ENCODE peak calls at places on chromosome 22, in five cellular contexts. One of them, this sample, is unnamed.

GRCh38 chr22:50699001-50699753 is 26.6 kb downstream of the SHANK3 start:
- DNase-seq in mesothelial cell of epicardium: peak; percentile 18
- DNase-seq in GM23338: no peak
- DNase-seq in pancreas: peak; percentile 59
- DNase-seq in coronary artery: no peak
- DNase-seq in this sample: no peak

GRCh38 chr22:44648085-44648820 is 53.8 kb upstream of the PRR5 start:
- DNase-seq in GM23338: no peak
- DNase-seq in coronary artery: no peak
- DNase-seq in pancreas: no peak
- DNase-seq in mesothelial cell of epicardium: no peak
- DNase-seq in this sample: no peak

GRCh38 chr22:46897246-46897623 is 134.8 kb downstream of the TBC1D22A start:
- DNase-seq in GM23338: no peak
- DNase-seq in mesothelial cell of epicardium: no peak
- DNase-seq in pancreas: no peak
- DNase-seq in coronary artery: no peak
- DNase-seq in this sample: no peak

GRCh38 chr22:50544746-50545253 is 899 bp upstream of the KLHDC7B start:
- DNase-seq in pancreas: no peak
- DNase-seq in GM23338: no peak
- DNase-seq in mesothelial cell of epicardium: no peak
- DNase-seq in coronary artery: no peak
- DNase-seq in this sample: no peak

GRCh38 chr22:49997932-49998717 is 14.4 kb downstream of the IL17REL start:
- DNase-seq in GM23338: no peak
- DNase-seq in pancreas: peak; percentile 57
- DNase-seq in coronary artery: no peak
- DNase-seq in mesothelial cell of epicardium: no peak
- DNase-seq in this sample: no peak

GRCh38 chr22:38347944-38348750 is 30.9 kb upstream of the CSNK1E start:
- DNase-seq in coronary artery: peak; percentile 50
- DNase-seq in pancreas: peak; percentile 20
- DNase-seq in mesothelial cell of epicardium: no peak
- DNase-seq in GM23338: no peak
- DNase-seq in this sample: peak; percentile 57

GRCh38 chr22:36281726-36282077 is 28.8 kb downstream of the APOL1 start:
- DNase-seq in GM23338: no peak
- DNase-seq in coronary artery: no peak
- DNase-seq in pancreas: no peak
- DNase-seq in mesothelial cell of epicardium: no peak
- DNase-seq in this sample: no peak

GRCh38 chr22:48438791-48439559 is 1388.7 kb downstream of the BRD1 start:
- DNase-seq in coronary artery: no peak
- DNase-seq in GM23338: no peak
- DNase-seq in mesothelial cell of epicardium: no peak
- DNase-seq in pancreas: no peak
- DNase-seq in this sample: no peak

GRCh38 chr22:36617694-36618522 is 85.6 kb downstream of the CACNG2 start:
- DNase-seq in coronary artery: no peak
- DNase-seq in mesothelial cell of epicardium: no peak
- DNase-seq in pancreas: peak; percentile 57
- DNase-seq in GM23338: no peak
- DNase-seq in this sample: no peak

GRCh38 chr22:35325209-35325608 is 25.5 kb downstream of the TOM1 start:
- DNase-seq in mesothelial cell of epicardium: no peak
- DNase-seq in GM23338: no peak
- DNase-seq in pancreas: no peak
- DNase-seq in coronary artery: no peak
- DNase-seq in this sample: no peak

GRCh38 chr22:47281126-47282106 is 519.0 kb downstream of the TBC1D22A start:
- DNase-seq in mesothelial cell of epicardium: no peak
- DNase-seq in GM23338: no peak
- DNase-seq in coronary artery: no peak
- DNase-seq in pancreas: peak; percentile 20
- DNase-seq in this sample: no peak

GRCh38 chr22:46054091-46054877 is 77.3 kb upstream of the WNT7B start:
- DNase-seq in coronary artery: peak; percentile 87
- DNase-seq in GM23338: no peak
- DNase-seq in pancreas: peak; percentile 83
- DNase-seq in mesothelial cell of epicardium: no peak
- DNase-seq in this sample: no peak

GRCh38 chr22:32355760-32356159 is 1.9 kb upstream of the RFPL3 start:
- DNase-seq in coronary artery: no peak
- DNase-seq in mesothelial cell of epicardium: no peak
- DNase-seq in GM23338: peak; percentile 72
- DNase-seq in pancreas: no peak
- DNase-seq in this sample: no peak

GRCh38 chr22:36362077-36362476 is 25.7 kb downstream of the MYH9 start:
- DNase-seq in mesothelial cell of epicardium: no peak
- DNase-seq in coronary artery: no peak
- DNase-seq in pancreas: no peak
- DNase-seq in GM23338: no peak
- DNase-seq in this sample: no peak

GRCh38 chr22:46660604-46661201 is 40.5 kb downstream of the GRAMD4 start:
- DNase-seq in GM23338: peak; percentile 53
- DNase-seq in pancreas: peak; percentile 82
- DNase-seq in mesothelial cell of epicardium: no peak
- DNase-seq in coronary artery: no peak
- DNase-seq in this sample: no peak

GRCh38 chr22:48954781-48955311 is 872.8 kb downstream of the BRD1 start:
- DNase-seq in mesothelial cell of epicardium: no peak
- DNase-seq in coronary artery: peak; percentile 58
- DNase-seq in pancreas: no peak
- DNase-seq in GM23338: no peak
- DNase-seq in this sample: no peak

GRCh38 chr22:28629420-28630184 is 50.0 kb downstream of the TTC28 start:
- DNase-seq in mesothelial cell of epicardium: no peak
- DNase-seq in pancreas: no peak
- DNase-seq in GM23338: peak; percentile 42
- DNase-seq in coronary artery: no peak
- DNase-seq in this sample: no peak

GRCh38 chr22:41780714-41781507 is 19.6 kb upstream of the CCDC134 start:
- DNase-seq in mesothelial cell of epicardium: no peak
- DNase-seq in pancreas: no peak
- DNase-seq in coronary artery: no peak
- DNase-seq in GM23338: peak; percentile 38
- DNase-seq in this sample: peak; percentile 20

GRCh38 chr22:27554841-27555456 is 246.6 kb downstream of the MN1 start:
- DNase-seq in pancreas: no peak
- DNase-seq in mesothelial cell of epicardium: no peak
- DNase-seq in GM23338: no peak
- DNase-seq in coronary artery: no peak
- DNase-seq in this sample: no peak

GRCh38 chr22:33844273-33844672 is 76.0 kb downstream of the LARGE1 start:
- DNase-seq in coronary artery: no peak
- DNase-seq in mesothelial cell of epicardium: no peak
- DNase-seq in GM23338: peak; percentile 66
- DNase-seq in pancreas: no peak
- DNase-seq in this sample: no peak

GRCh38 chr22:34370711-34371110 is 450.4 kb upstream of the LARGE1 start:
- DNase-seq in mesothelial cell of epicardium: no peak
- DNase-seq in coronary artery: no peak
- DNase-seq in pancreas: no peak
- DNase-seq in GM23338: no peak
- DNase-seq in this sample: no peak

DNA sequence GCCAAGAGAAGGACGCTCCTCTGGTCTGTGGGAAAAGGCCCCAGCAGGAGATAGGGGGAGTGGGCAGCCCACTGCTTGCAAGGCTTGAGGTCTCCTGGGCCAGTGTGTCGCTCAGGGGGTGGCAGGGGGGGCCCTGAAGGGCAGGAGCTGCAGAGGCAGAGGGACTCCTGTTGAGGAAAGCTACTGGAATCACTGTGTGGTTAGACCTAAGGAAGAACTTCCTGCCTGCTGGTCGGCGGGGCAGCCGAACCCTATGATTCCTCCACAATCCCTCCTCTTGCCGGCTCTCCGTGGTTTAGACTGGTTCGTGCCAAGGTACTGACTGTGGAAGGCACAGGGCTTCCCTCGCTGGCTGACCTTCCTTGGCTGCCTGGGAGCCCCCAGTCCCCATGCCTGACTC is 6.2 kb downstream of the GP1BB start:
- DNase-seq in pancreas: no peak
- DNase-seq in coronary artery: no peak
- DNase-seq in GM23338: no peak
- DNase-seq in mesothelial cell of epicardium: no peak
- DNase-seq in this sample: no peak
- TF ChIP-seq CTCF in pancreas: no peak
- TF ChIP-seq CTCF in coronary artery: no peak
- TF ChIP-seq CTCF in GM23338: no peak
- TF ChIP-seq CTCF in mesothelial cell of epicardium: no peak
- TF ChIP-seq CTCF in this sample: no peak

GRCh38 chr22:19086944-19087343 is 35.3 kb downstream of the DGCR2 start:
- DNase-seq in pancreas: no peak
- DNase-seq in mesothelial cell of epicardium: no peak
- DNase-seq in GM23338: no peak
- DNase-seq in coronary artery: peak; percentile 16
- DNase-seq in this sample: no peak

GRCh38 chr22:19082101-19082500 is 40.1 kb downstream of the DGCR2 start:
- DNase-seq in GM23338: no peak
- DNase-seq in coronary artery: no peak
- DNase-seq in pancreas: no peak
- DNase-seq in mesothelial cell of epicardium: no peak
- DNase-seq in this sample: no peak

GRCh38 chr22:19082793-19083192 is 39.4 kb downstream of the DGCR2 start:
- DNase-seq in mesothelial cell of epicardium: no peak
- DNase-seq in pancreas: no peak
- DNase-seq in GM23338: no peak
- DNase-seq in coronary artery: no peak
- DNase-seq in this sample: no peak

GRCh38 chr22:19086417-19086816 is 35.8 kb downstream of the DGCR2 start:
- DNase-seq in coronary artery: peak; percentile 8
- DNase-seq in mesothelial cell of epicardium: no peak
- DNase-seq in pancreas: no peak
- DNase-seq in GM23338: no peak
- DNase-seq in this sample: no peak

GRCh38 chr22:19085233-19086043 is 36.8 kb downstream of the DGCR2 start:
- DNase-seq in GM23338: peak; percentile 37
- DNase-seq in mesothelial cell of epicardium: no peak
- DNase-seq in coronary artery: no peak
- DNase-seq in pancreas: no peak
- DNase-seq in this sample: no peak
- TF ChIP-seq CTCF in GM23338: peak; percentile 40
- TF ChIP-seq CTCF in mesothelial cell of epicardium: no peak
- TF ChIP-seq CTCF in coronary artery: no peak
- TF ChIP-seq CTCF in pancreas: no peak
- TF ChIP-seq CTCF in this sample: peak; percentile 22

DNA sequence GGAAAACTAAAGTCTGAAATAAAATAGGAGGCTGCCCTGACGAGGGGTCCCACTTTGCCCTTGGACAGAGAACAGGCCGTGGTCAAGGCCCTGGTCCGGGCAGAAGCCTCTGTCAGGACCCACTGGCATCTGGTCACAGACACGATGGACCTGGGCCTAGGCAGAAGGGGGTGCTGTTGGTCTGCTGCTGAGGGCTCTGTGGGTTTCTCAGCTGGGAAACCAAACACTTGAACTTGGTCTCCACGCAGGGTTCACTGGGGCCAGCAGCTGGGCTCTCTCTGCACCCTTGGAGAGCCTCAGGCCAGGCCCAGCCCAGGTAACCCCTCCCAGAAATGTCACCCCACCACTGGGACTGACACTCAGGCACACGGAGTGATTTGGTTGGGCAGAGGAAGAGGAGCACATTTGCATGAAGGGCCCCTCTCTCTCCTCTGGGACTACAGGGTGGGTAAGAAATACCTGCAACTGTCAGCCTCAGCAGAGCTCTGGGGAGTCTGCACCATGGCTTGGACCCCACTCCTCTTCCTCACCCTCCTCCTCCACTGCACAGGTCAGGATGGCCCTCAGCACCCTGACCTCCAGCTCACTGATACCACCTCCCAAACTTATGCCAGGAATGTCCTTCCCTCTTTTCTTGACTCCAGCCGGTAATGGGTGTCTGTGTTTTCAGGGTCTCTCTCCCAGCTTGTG is 48.1 kb upstream of the TOP3B start:
- DNase-seq in GM23338: peak; percentile 47
- DNase-seq in coronary artery: no peak
- DNase-seq in pancreas: no peak
- DNase-seq in mesothelial cell of epicardium: no peak
- DNase-seq in this sample: no peak
- TF ChIP-seq CTCF in GM23338: peak; percentile 46
- TF ChIP-seq CTCF in coronary artery: no peak
- TF ChIP-seq CTCF in pancreas: no peak
- TF ChIP-seq CTCF in mesothelial cell of epicardium: no peak
- TF ChIP-seq CTCF in this sample: no peak

GRCh38 chr22:29855611-29856181 is 17.6 kb upstream of the ASCC2 start:
- DNase-seq in GM23338: no peak
- DNase-seq in pancreas: no peak
- DNase-seq in coronary artery: peak; percentile 56
- DNase-seq in mesothelial cell of epicardium: no peak
- DNase-seq in this sample: peak; percentile 75
- TF ChIP-seq CTCF in GM23338: no peak
- TF ChIP-seq CTCF in pancreas: no peak
- TF ChIP-seq CTCF in coronary artery: no peak
- TF ChIP-seq CTCF in mesothelial cell of epicardium: no peak
- TF ChIP-seq CTCF in this sample: peak; percentile 25

DNA sequence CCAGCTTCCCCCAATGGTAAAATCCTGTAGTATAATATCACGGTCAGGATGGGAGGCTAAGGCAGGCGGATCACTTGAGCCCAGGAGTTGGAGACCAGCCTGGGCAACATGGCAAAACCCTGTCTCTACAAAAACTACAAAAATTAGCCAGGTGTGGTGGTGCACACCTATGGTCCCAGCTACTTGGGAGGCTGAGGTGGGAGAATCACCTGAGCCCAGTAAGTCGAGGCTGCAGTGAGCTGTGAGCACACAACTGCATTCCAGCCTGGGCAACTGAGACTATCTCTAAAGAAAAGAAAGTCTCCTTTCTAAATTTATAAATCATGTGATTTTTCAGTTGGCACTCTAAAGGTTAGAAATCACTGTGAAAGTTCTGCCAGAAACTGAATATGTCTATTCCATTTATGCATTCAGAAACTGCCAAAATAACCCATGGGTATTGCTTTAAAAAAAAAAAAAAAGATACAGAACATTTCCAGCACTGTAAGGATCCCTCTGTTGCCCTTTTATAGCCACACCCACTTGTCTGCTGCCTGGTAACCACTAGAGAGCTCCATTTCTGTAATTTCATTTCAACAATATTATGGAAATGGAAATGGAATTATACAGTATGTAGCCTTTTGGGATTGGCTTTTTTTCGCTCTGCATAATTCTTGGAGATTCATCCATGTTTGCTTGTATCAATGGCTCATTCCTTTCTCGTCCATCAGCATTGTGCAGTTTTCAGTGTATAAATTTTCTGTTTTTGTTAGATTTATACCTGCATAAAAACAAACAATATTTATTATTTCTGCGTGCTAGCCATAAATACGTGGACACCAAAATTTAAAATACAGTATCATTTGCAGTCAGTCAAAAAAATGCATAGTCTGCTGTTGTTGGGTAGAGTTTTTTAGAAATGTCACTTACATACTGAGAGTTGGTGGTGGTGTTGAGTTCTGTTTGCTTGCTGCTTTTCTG is 9.4 kb downstream of the CDC45 start:
- DNase-seq in coronary artery: no peak
- DNase-seq in GM23338: no peak
- DNase-seq in pancreas: no peak
- DNase-seq in mesothelial cell of epicardium: no peak
- DNase-seq in this sample: no peak
- TF ChIP-seq CTCF in coronary artery: no peak
- TF ChIP-seq CTCF in GM23338: no peak
- TF ChIP-seq CTCF in pancreas: no peak
- TF ChIP-seq CTCF in mesothelial cell of epicardium: no peak
- TF ChIP-seq CTCF in this sample: no peak

GRCh38 chr22:30575011-30575671 is 676 bp upstream of the GAL3ST1 start:
- DNase-seq in pancreas: no peak
- DNase-seq in GM23338: peak; percentile 57
- DNase-seq in mesothelial cell of epicardium: no peak
- DNase-seq in coronary artery: peak; percentile 96
- DNase-seq in this sample: no peak
- TF ChIP-seq CTCF in pancreas: no peak
- TF ChIP-seq CTCF in GM23338: peak; percentile 31
- TF ChIP-seq CTCF in mesothelial cell of epicardium: no peak
- TF ChIP-seq CTCF in coronary artery: no peak
- TF ChIP-seq CTCF in this sample: peak; percentile 16